ENCODE peak calls at places on chromosomes 3 and 15, in ten cellular contexts. Q, R, M, J, T, U, O, N, L and A are unnamed samples.

GRCh38 chr15:49678655-49679054 is 57.8 kb downstream of the DTWD1 start:
- DNase-seq in U (no peak), N (no peak), O (no peak), L (no peak), R (no peak), J (no peak), T (no peak), Q (no peak), M (no peak), A (no peak)

GRCh38 chr3:18239674-18240073 is 185.5 kb downstream of the SATB1 start:
- DNase-seq in O (no peak), T (no peak), N (no peak), M (no peak), R (no peak), L (no peak), Q (no peak), U (no peak), J (no peak), A (no peak)

GRCh38 chr3:71478568-71478967 is 105.0 kb downstream of the FOXP1 start:
- DNase-seq in O (no peak), N (peak; percentile 36), J (no peak), T (no peak), L (no peak), Q (peak; percentile 84), U (no peak), R (no peak), M (no peak), A (no peak)

GRCh38 chr3:186930639-186931486 is 537 bp downstream of the ST6GAL1 start:
- DNase-seq in R (peak; percentile 35), J (peak; percentile 63), N (peak; percentile 57), U (peak; percentile 84), O (peak; percentile 75), T (peak; percentile 88), L (peak; percentile 52), M (peak; percentile 15), Q (peak; percentile 80), A (peak; percentile 43)

GRCh38 chr15:62046064-62046779 is 14.0 kb downstream of the VPS13C start:
- DNase-seq in Q (no peak), L (no peak), N (no peak), O (no peak), T (no peak), M (no peak), J (no peak), U (no peak), R (no peak), A (no peak)

GRCh38 chr15:72685925-72686794 is at the start of the genes BBS4 and HIGD2B:
- DNase-seq in J (peak; percentile 88), R (peak; percentile 76), L (peak; percentile 89), U (peak; percentile 94), T (peak; percentile 95), Q (peak; percentile 91), O (peak; percentile 88), N (peak; percentile 86), M (peak; percentile 59), A (peak; percentile 93)

GRCh38 chr15:45871121-45871855 is 236.5 kb downstream of the SQOR start:
- DNase-seq in M (no peak), N (no peak), U (no peak), L (no peak), T (no peak), Q (no peak), R (no peak), J (no peak), O (no peak), A (peak; percentile 98)

GRCh38 chr3:112074006-112074405 is 12.2 kb upstream of the C3orf52 start:
- DNase-seq in L (no peak), N (no peak), U (no peak), T (no peak), Q (no peak), R (no peak), M (no peak), O (no peak), J (no peak), A (no peak)

GRCh38 chr3:148957586-148957985 is 33.8 kb upstream of the GYG1 start:
- DNase-seq in R (no peak), O (no peak), T (no peak), U (no peak), M (no peak), Q (no peak), J (no peak), N (no peak), L (no peak), A (no peak)

GRCh38 chr15:25372298-25372697 is 66.5 kb downstream of the UBE3A start:
- DNase-seq in J (no peak), R (no peak), U (no peak), O (no peak), L (no peak), Q (no peak), N (no peak), T (no peak), M (no peak), A (peak; percentile 12)

GRCh38 chr3:99586680-99587079 is 51.7 kb upstream of the COL8A1 start:
- DNase-seq in L (no peak), U (no peak), R (no peak), N (no peak), T (no peak), Q (no peak), O (no peak), M (no peak), J (no peak), A (no peak)

GRCh38 chr3:111541911-111542483 is at the start of gene CD96:
- DNase-seq in R (no peak), L (no peak), T (no peak), O (no peak), N (peak; percentile 57), U (no peak), M (no peak), J (no peak), Q (peak; percentile 84), A (peak; percentile 58)

GRCh38 chr3:14481018-14481645 is 59.0 kb downstream of the GRIP2 start:
- DNase-seq in U (no peak), M (no peak), J (no peak), Q (no peak), L (no peak), T (no peak), O (no peak), R (no peak), N (no peak), A (no peak)

GRCh38 chr3:50337175-50337861 is 3.3 kb downstream of the RASSF1 start:
- DNase-seq in O (peak; percentile 100), T (peak; percentile 100), Q (peak; percentile 97), L (peak; percentile 99), J (peak; percentile 98), U (peak; percentile 100), N (peak; percentile 90), M (peak; percentile 99), R (peak; percentile 100), A (peak; percentile 99)

GRCh38 chr3:50333744-50334328 is 5.8 kb upstream of the TUSC2 start:
- DNase-seq in L (no peak), J (no peak), O (peak; percentile 64), R (peak; percentile 67), M (no peak), T (no peak), Q (no peak), U (no peak), N (no peak), A (no peak)

GRCh38 chr3:50336452-50337174 is 4.0 kb downstream of the RASSF1 start:
- DNase-seq in M (no peak), R (no peak), L (no peak), O (no peak), Q (no peak), T (no peak), N (no peak), J (no peak), U (no peak), A (no peak)

GRCh38 chr3:50331364-50331907 is 3.4 kb upstream of the TUSC2 start:
- DNase-seq in J (no peak), Q (no peak), U (no peak), L (no peak), R (peak; percentile 22), N (no peak), T (no peak), O (no peak), M (no peak), A (no peak)

GRCh38 chr3:50334339-50335075 is 6.1 kb downstream of the RASSF1 start:
- DNase-seq in N (no peak), O (no peak), Q (no peak), R (no peak), J (no peak), U (no peak), L (no peak), M (no peak), T (no peak), A (no peak)
- H3K36me3 ChIP-seq in N (peaks cover 26% of the 10 kb centered on the region), O (peaks cover 31% of the 10 kb centered on the region), Q (peaks cover 29% of the 10 kb centered on the region), R (no peaks in the 10 kb centered on the region), J (peaks cover 58% of the 10 kb centered on the region), U (peaks cover 7% of the 10 kb centered on the region), L (no peaks in the 10 kb centered on the region), M (peaks cover 31% of the 10 kb centered on the region), T (peaks cover 24% of the 10 kb centered on the region), A (peaks cover 68% of the 10 kb centered on the region)

GRCh38 chr15:74768099-74768770 is 13.6 kb upstream of the CSK start:
- DNase-seq in U (no peak), M (no peak), L (no peak), O (no peak), T (no peak), R (no peak), J (no peak), N (no peak), Q (no peak), A (no peak)
- H3K4me3 ChIP-seq in U (no peak overlapping the region), M (no peak overlapping the region), L (no peak overlapping the region), O (no peak overlapping the region), T (no peak overlapping the region), R (no peak overlapping the region), J (no peak overlapping the region), N (no peak overlapping the region), Q (no peak overlapping the region), A (no peak overlapping the region)

GRCh38 chr3:46098319-46098761 is 71.1 kb upstream of the XCR1 start:
- DNase-seq in U (peak; percentile 73), O (peak; percentile 46), R (peak; percentile 64), T (no peak), L (no peak), M (no peak), J (no peak), Q (no peak), N (peak; percentile 19), A (no peak)
- H3K27me3 ChIP-seq in U (no peaks in the 10 kb centered on the region), O (no peaks in the 10 kb centered on the region), R (no peaks in the 10 kb centered on the region), T (no peaks in the 10 kb centered on the region), L (no peaks in the 10 kb centered on the region), M (no peaks in the 10 kb centered on the region), J (no peaks in the 10 kb centered on the region), Q (no peaks in the 10 kb centered on the region), N (no peaks in the 10 kb centered on the region), A (no peaks in the 10 kb centered on the region)

DNA sequence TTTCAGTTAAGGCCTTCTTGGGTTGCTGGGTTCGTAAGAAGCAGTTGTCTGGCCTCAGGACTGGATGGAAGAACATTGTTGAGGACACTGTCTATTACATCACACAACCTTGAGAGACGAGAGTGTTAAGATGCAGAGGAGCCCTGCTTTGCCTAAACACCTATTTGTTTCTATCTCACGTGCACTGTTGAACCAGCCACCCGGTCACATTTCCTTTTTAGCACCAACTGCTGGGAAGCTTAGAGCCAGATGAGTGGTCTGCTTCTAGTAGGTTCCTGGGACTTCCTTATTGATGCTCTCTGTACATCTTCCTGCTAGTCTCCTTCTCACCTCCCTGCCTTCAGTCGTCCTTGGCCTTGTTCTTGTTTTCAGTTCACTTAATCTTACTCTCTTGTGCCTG is 22.3 kb downstream of the CAND2 start:
- DNase-seq in O (no peak), J (no peak), N (no peak), R (no peak), U (no peak), T (no peak), M (no peak), Q (no peak), L (no peak), A (no peak)
- H3K36me3 ChIP-seq in O (peaks cover 71% of the 10 kb centered on the region), J (peaks cover 20% of the 10 kb centered on the region), N (no peaks in the 10 kb centered on the region), R (no peaks in the 10 kb centered on the region), U (peaks cover 12% of the 10 kb centered on the region), T (no peaks in the 10 kb centered on the region), M (peaks cover 86% of the 10 kb centered on the region), Q (no peaks in the 10 kb centered on the region), L (no peaks in the 10 kb centered on the region), A (no peaks in the 10 kb centered on the region)